ENCODE peak calls at places on chromosome 10, in eight cellular contexts. One of them, this sample, is unnamed.

GRCh38 chr10:96321822-96322221 is 17.6 kb downstream of the DNTT start:
- DNase-seq in kidney: no peak
- DNase-seq in Panc1: no peak
- DNase-seq in heart left ventricle: no peak
- DNase-seq in testis: no peak
- DNase-seq in A549: no peak
- DNase-seq in A673: no peak
- DNase-seq in lower lobe of right lung: no peak
- DNase-seq in this sample: no peak

GRCh38 chr10:35422236-35422635 is 85.9 kb downstream of the CCNY start:
- DNase-seq in kidney: no peak
- DNase-seq in Panc1: no peak
- DNase-seq in heart left ventricle: no peak
- DNase-seq in testis: no peak
- DNase-seq in A549: no peak
- DNase-seq in A673: no peak
- DNase-seq in lower lobe of right lung: no peak
- DNase-seq in this sample: no peak

GRCh38 chr10:133335238-133336122 is 1.2 kb downstream of the CALY start:
- DNase-seq in kidney: peak
- DNase-seq in Panc1: no peak
- DNase-seq in heart left ventricle: peak
- DNase-seq in testis: peak
- DNase-seq in A549: peak
- DNase-seq in A673: peak
- DNase-seq in lower lobe of right lung: peak
- DNase-seq in this sample: peak

GRCh38 chr10:106540606-106541005 is 623.9 kb downstream of the SORCS1 start:
- DNase-seq in kidney: no peak
- DNase-seq in Panc1: peak
- DNase-seq in heart left ventricle: no peak
- DNase-seq in testis: no peak
- DNase-seq in A549: peak
- DNase-seq in A673: peak
- DNase-seq in lower lobe of right lung: no peak
- DNase-seq in this sample: no peak

GRCh38 chr10:29131952-29132820 is 156.7 kb upstream of the LYZL1 start:
- DNase-seq in kidney: no peak
- DNase-seq in Panc1: no peak
- DNase-seq in heart left ventricle: no peak
- DNase-seq in testis: peak
- DNase-seq in A549: no peak
- DNase-seq in A673: peak
- DNase-seq in lower lobe of right lung: no peak
- DNase-seq in this sample: no peak

GRCh38 chr10:68560916-68561691 is 967 bp downstream of the TET1 start:
- DNase-seq in kidney: peak
- DNase-seq in Panc1: no peak
- DNase-seq in heart left ventricle: peak
- DNase-seq in testis: peak
- DNase-seq in A549: no peak
- DNase-seq in A673: peak
- DNase-seq in lower lobe of right lung: no peak
- DNase-seq in this sample: no peak

GRCh38 chr10:75971402-75972211 is 540.2 kb downstream of the LRMDA start:
- DNase-seq in kidney: no peak
- DNase-seq in Panc1: no peak
- DNase-seq in heart left ventricle: no peak
- DNase-seq in testis: no peak
- DNase-seq in A549: no peak
- DNase-seq in A673: no peak
- DNase-seq in lower lobe of right lung: no peak
- DNase-seq in this sample: no peak

GRCh38 chr10:62017141-62017870 is 115.8 kb downstream of the ARID5B start:
- DNase-seq in kidney: no peak
- DNase-seq in Panc1: no peak
- DNase-seq in heart left ventricle: no peak
- DNase-seq in testis: no peak
- DNase-seq in A549: no peak
- DNase-seq in A673: no peak
- DNase-seq in lower lobe of right lung: no peak
- DNase-seq in this sample: no peak

GRCh38 chr10:132272061-132272766 is 35.5 kb downstream of the STK32C start:
- DNase-seq in kidney: peak
- DNase-seq in Panc1: no peak
- DNase-seq in heart left ventricle: no peak
- DNase-seq in testis: peak
- DNase-seq in A549: no peak
- DNase-seq in A673: no peak
- DNase-seq in lower lobe of right lung: peak
- DNase-seq in this sample: no peak

GRCh38 chr10:79349072-79349491 is 1.8 kb downstream of the PPIF start:
- DNase-seq in kidney: no peak
- DNase-seq in Panc1: no peak
- DNase-seq in heart left ventricle: no peak
- DNase-seq in testis: peak
- DNase-seq in A549: no peak
- DNase-seq in A673: no peak
- DNase-seq in lower lobe of right lung: no peak
- DNase-seq in this sample: no peak
- H3K4me3 ChIP-seq in kidney: peak
- H3K4me3 ChIP-seq in Panc1: no peak
- H3K4me3 ChIP-seq in heart left ventricle: peak
- H3K4me3 ChIP-seq in testis: no peak
- H3K4me3 ChIP-seq in A549: peak
- H3K4me3 ChIP-seq in A673: peak
- H3K4me3 ChIP-seq in lower lobe of right lung: peak
- H3K4me3 ChIP-seq in this sample: peak

GRCh38 chr10:78406648-78407008 is 373.0 kb downstream of the RPS24 start:
- DNase-seq in kidney: no peak
- DNase-seq in Panc1: no peak
- DNase-seq in heart left ventricle: no peak
- DNase-seq in testis: no peak
- DNase-seq in A549: no peak
- DNase-seq in A673: no peak
- DNase-seq in lower lobe of right lung: no peak
- DNase-seq in this sample: no peak
- H3K27ac ChIP-seq in kidney: no peak
- H3K27ac ChIP-seq in Panc1: no peak
- H3K27ac ChIP-seq in heart left ventricle: no peak
- H3K27ac ChIP-seq in testis: no peak
- H3K27ac ChIP-seq in A549: no peak
- H3K27ac ChIP-seq in A673: no peak
- H3K27ac ChIP-seq in lower lobe of right lung: no peak
- H3K27ac ChIP-seq in this sample: no peak

DNA sequence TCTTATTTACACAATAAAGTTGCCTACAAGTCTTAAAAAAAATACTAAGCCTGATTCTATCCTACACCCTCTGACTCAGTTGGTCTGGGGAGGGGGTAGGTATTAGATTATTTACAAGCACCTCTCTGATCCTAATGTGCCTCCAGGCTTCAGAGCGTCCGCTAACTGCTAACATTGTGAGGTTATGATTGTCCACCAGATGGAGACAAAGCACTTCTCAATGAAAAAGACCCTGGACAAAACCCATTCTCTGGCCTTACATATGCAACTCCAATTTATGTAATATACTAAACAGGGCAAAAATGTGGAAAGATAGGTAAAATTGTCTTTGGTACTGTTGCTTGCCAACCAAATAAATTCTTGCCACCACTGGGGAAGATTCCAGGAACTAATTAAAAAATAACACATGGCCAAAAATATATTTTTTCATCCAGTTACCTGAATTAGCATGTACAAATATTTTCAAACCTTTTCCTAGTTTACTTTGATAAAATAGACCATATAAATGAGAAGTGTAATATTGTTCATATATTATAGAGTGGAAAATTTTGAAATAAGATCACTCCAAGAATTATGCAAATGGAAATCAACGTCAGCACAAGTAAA is 92.4 kb downstream of the KIF20B start:
- DNase-seq in kidney: no peak
- DNase-seq in Panc1: peak
- DNase-seq in heart left ventricle: peak
- DNase-seq in testis: peak
- DNase-seq in A549: peak
- DNase-seq in A673: peak
- DNase-seq in lower lobe of right lung: no peak
- DNase-seq in this sample: peak
- H3K4me3 ChIP-seq in kidney: no peak
- H3K4me3 ChIP-seq in Panc1: no peak
- H3K4me3 ChIP-seq in heart left ventricle: no peak
- H3K4me3 ChIP-seq in testis: no peak
- H3K4me3 ChIP-seq in A549: no peak
- H3K4me3 ChIP-seq in A673: no peak
- H3K4me3 ChIP-seq in lower lobe of right lung: no peak
- H3K4me3 ChIP-seq in this sample: no peak

GRCh38 chr10:112373912-112374338 is at the start of gene ACSL5:
- DNase-seq in kidney: no peak
- DNase-seq in Panc1: no peak
- DNase-seq in heart left ventricle: no peak
- DNase-seq in testis: no peak
- DNase-seq in A549: no peak
- DNase-seq in A673: no peak
- DNase-seq in lower lobe of right lung: no peak
- DNase-seq in this sample: peak
- H3K27ac ChIP-seq in kidney: no peak
- H3K27ac ChIP-seq in Panc1: no peak
- H3K27ac ChIP-seq in heart left ventricle: peak
- H3K27ac ChIP-seq in testis: peak
- H3K27ac ChIP-seq in A549: no peak
- H3K27ac ChIP-seq in A673: no peak
- H3K27ac ChIP-seq in lower lobe of right lung: peak
- H3K27ac ChIP-seq in this sample: peak

GRCh38 chr10:102965455-102965854 is 47.4 kb downstream of the CNNM2 start:
- DNase-seq in kidney: no peak
- DNase-seq in Panc1: no peak
- DNase-seq in heart left ventricle: no peak
- DNase-seq in testis: no peak
- DNase-seq in A549: peak
- DNase-seq in A673: no peak
- DNase-seq in lower lobe of right lung: no peak
- DNase-seq in this sample: peak
- H3K4me3 ChIP-seq in kidney: no peak
- H3K4me3 ChIP-seq in Panc1: no peak
- H3K4me3 ChIP-seq in heart left ventricle: no peak
- H3K4me3 ChIP-seq in testis: no peak
- H3K4me3 ChIP-seq in A549: no peak
- H3K4me3 ChIP-seq in A673: no peak
- H3K4me3 ChIP-seq in lower lobe of right lung: no peak
- H3K4me3 ChIP-seq in this sample: no peak

DNA sequence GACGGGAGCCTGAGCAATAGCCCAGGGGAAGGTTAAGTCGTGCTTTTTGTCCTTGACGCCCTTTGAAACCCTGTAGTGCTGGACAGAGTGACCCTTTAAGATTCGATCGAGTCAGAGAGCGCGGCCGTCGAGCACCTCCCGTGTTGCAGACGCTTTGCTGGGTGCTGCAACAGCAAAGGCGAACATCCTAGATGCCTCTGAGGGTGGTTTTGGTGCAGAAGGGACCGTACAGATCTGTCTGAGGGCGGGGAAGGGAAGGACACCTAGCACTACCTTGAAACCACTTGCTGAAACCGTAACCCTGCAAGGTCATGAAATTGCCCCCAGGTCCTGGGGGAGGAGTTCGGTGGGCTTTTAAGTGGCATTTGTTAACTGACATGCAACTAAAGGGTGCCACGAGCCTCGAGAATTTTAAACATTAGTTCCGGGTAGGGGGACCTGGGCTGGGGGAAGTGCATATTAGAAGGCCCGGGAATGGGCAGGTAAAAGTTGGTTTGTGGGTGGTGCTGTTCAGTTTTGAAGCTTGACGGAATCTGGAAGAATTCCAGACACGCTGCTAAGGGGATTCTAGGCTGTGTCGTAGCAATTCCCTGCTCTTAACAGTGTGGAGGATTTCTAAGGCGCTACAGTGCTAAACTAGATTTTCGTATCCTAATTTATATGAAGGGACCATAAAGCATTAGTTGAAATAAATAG is 811 bp downstream of the ATP5F1C start:
- DNase-seq in kidney: no peak
- DNase-seq in Panc1: no peak
- DNase-seq in heart left ventricle: peak
- DNase-seq in testis: peak
- DNase-seq in A549: no peak
- DNase-seq in A673: peak
- DNase-seq in lower lobe of right lung: no peak
- DNase-seq in this sample: no peak
- H3K27ac ChIP-seq in kidney: peak
- H3K27ac ChIP-seq in Panc1: peak
- H3K27ac ChIP-seq in heart left ventricle: peak
- H3K27ac ChIP-seq in testis: peak
- H3K27ac ChIP-seq in A549: peak
- H3K27ac ChIP-seq in A673: peak
- H3K27ac ChIP-seq in lower lobe of right lung: peak
- H3K27ac ChIP-seq in this sample: peak

GRCh38 chr10:103583871-103584215 is 90.3 kb downstream of the NEURL1 start:
- DNase-seq in kidney: no peak
- DNase-seq in Panc1: no peak
- DNase-seq in heart left ventricle: no peak
- DNase-seq in testis: no peak
- DNase-seq in A549: no peak
- DNase-seq in A673: no peak
- DNase-seq in lower lobe of right lung: no peak
- DNase-seq in this sample: no peak

GRCh38 chr10:103582331-103583123 is 89.0 kb downstream of the NEURL1 start:
- DNase-seq in kidney: no peak
- DNase-seq in Panc1: no peak
- DNase-seq in heart left ventricle: no peak
- DNase-seq in testis: no peak
- DNase-seq in A549: no peak
- DNase-seq in A673: no peak
- DNase-seq in lower lobe of right lung: no peak
- DNase-seq in this sample: no peak

GRCh38 chr10:103584216-103585010 is 90.9 kb downstream of the NEURL1 start:
- DNase-seq in kidney: no peak
- DNase-seq in Panc1: no peak
- DNase-seq in heart left ventricle: peak
- DNase-seq in testis: peak
- DNase-seq in A549: no peak
- DNase-seq in A673: no peak
- DNase-seq in lower lobe of right lung: peak
- DNase-seq in this sample: no peak

GRCh38 chr10:103587073-103587472 is 93.6 kb downstream of the NEURL1 start:
- DNase-seq in kidney: no peak
- DNase-seq in Panc1: no peak
- DNase-seq in heart left ventricle: no peak
- DNase-seq in testis: no peak
- DNase-seq in A549: no peak
- DNase-seq in A673: no peak
- DNase-seq in lower lobe of right lung: no peak
- DNase-seq in this sample: no peak

GRCh38 chr10:103585011-103585405 is 91.5 kb downstream of the NEURL1 start:
- DNase-seq in kidney: no peak
- DNase-seq in Panc1: no peak
- DNase-seq in heart left ventricle: no peak
- DNase-seq in testis: no peak
- DNase-seq in A549: no peak
- DNase-seq in A673: no peak
- DNase-seq in lower lobe of right lung: no peak
- DNase-seq in this sample: no peak
- H3K4me3 ChIP-seq in kidney: no peak
- H3K4me3 ChIP-seq in Panc1: no peak
- H3K4me3 ChIP-seq in heart left ventricle: peak
- H3K4me3 ChIP-seq in testis: peak
- H3K4me3 ChIP-seq in A549: no peak
- H3K4me3 ChIP-seq in A673: no peak
- H3K4me3 ChIP-seq in lower lobe of right lung: peak
- H3K4me3 ChIP-seq in this sample: no peak

This sample was measured in small intestine.